ENCODE peak calls at places on chromosome 11, in six cellular contexts. S is adrenal gland, C is testis, O is Peyer's patch, A is H1, Z is transverse colon. G is an unnamed sample.

GRCh38 chr11:133052537-133052936 is 479.8 kb downstream of the OPCML start:
- DNase-seq in C (no peak), Z (no peak), S (no peak), O (no peak), A (no peak), G (no peak)

GRCh38 chr11:124800226-124800929 is at the start of gene MSANTD2:
- DNase-seq in O (peak), Z (peak), S (peak), C (peak), A (peak), G (peak)

GRCh38 chr11:3675971-3676370 is 4.8 kb upstream of the CHRNA10 start:
- DNase-seq in S (no peak), C (no peak), O (no peak), A (no peak), Z (no peak), G (no peak)

GRCh38 chr11:45853616-45854219 is 6.4 kb downstream of the CRY2 start:
- DNase-seq in A (no peak), O (no peak), Z (no peak), S (peak), C (peak), G (peak)

GRCh38 chr11:14813506-14813905 is 78.5 kb downstream of the CYP2R1 start:
- DNase-seq in O (no peak), C (no peak), S (no peak), A (no peak), Z (no peak), G (no peak)

GRCh38 chr11:8838248-8838647 is 72.7 kb upstream of the AKIP1 start:
- DNase-seq in A (no peak), S (no peak), Z (no peak), O (no peak), C (no peak), G (no peak)

GRCh38 chr11:44036811-44037657 is 10.7 kb upstream of the ACCSL start:
- DNase-seq in A (peak), Z (peak), O (peak), S (peak), C (peak), G (peak)

GRCh38 chr11:46914363-46914762 is 4.0 kb downstream of the LRP4 start:
- DNase-seq in S (peak), Z (no peak), C (no peak), O (no peak), A (no peak), G (peak)

GRCh38 chr11:73860202-73860601 is 16.4 kb downstream of the COA4 start:
- DNase-seq in C (no peak), S (no peak), A (no peak), O (no peak), Z (no peak), G (no peak)

GRCh38 chr11:104275992-104276391 is 112.0 kb upstream of the PDGFD start:
- DNase-seq in S (peak), O (no peak), Z (no peak), A (no peak), C (no peak), G (no peak)

GRCh38 chr11:117984471-117984870 is 1.7 kb upstream of the IL10RA start:
- DNase-seq in A (no peak), S (no peak), C (no peak), O (no peak), Z (no peak), G (no peak)

GRCh38 chr11:114295676-114296081 is 520 bp upstream of the NNMT start:
- DNase-seq in Z (no peak), S (no peak), A (no peak), O (no peak), C (no peak), G (no peak)

GRCh38 chr11:45470151-45471001 is 184.2 kb upstream of the SYT13 start:
- DNase-seq in Z (no peak), O (peak), C (peak), A (no peak), S (peak), G (no peak)

GRCh38 chr11:134731562-134731961 is 319.5 kb upstream of the B3GAT1 start:
- DNase-seq in O (no peak), S (no peak), C (no peak), A (peak), Z (no peak), G (no peak)

GRCh38 chr11:82775736-82776346 is 42.2 kb upstream of the FAM181B start:
- DNase-seq in S (peak), C (no peak), Z (peak), A (peak), O (no peak), G (no peak)

GRCh38 chr11:133070053-133070713 is 462.1 kb downstream of the OPCML start:
- DNase-seq in A (no peak), Z (no peak), C (no peak), S (no peak), O (no peak), G (no peak)

GRCh38 chr11:62508336-62509058 is 38.1 kb downstream of the AHNAK start:
- DNase-seq in A (peak), Z (peak), O (peak), C (peak), S (peak), G (peak)

GRCh38 chr11:67252831-67253239 is 13.4 kb upstream of the GRK2 start:
- DNase-seq in Z (no peak), A (no peak), O (no peak), C (no peak), S (peak), G (no peak)
- TF ChIP-seq POLR2A in Z (no peak), A (no peak), O (no peak), C (no peak), S (no peak), G (no peak)

DNA sequence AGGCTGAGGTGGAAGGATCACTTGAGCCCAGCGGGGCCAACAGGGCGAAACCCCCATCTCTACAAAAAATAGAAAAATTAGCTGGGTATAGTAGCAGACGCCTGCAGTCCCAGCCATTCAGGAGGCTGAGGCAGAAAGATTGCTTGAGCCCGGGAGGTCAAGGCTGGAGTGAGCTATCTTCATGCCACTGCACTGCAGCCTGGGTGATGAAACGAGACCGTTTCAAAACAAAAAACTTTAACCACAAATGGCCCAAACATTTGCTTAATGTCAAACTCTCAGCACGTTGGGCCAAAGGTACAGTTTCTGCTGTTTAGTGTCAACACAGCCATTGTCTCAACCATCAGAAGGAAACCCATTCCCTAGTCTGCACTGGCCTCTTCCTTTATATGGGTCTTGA is 69.2 kb upstream of the TTC12 start:
- DNase-seq in A (no peak), C (no peak), S (peak), O (no peak), Z (no peak), G (no peak)
- H3K4me3 ChIP-seq in A (no peak), C (no peak), S (no peak), O (no peak), Z (no peak), G (no peak)

GRCh38 chr11:76579047-76579751 is 91.3 kb downstream of the LRRC32 start:
- DNase-seq in S (peak), A (no peak), C (peak), Z (no peak), O (peak), G (peak)
- H3K27ac ChIP-seq in S (peak), A (no peak), C (peak), Z (peak), O (no peak), G (peak)

GRCh38 chr11:120340529-120340928 is 4.3 kb downstream of the ARHGEF12 start:
- DNase-seq in Z (no peak), A (no peak), S (no peak), C (no peak), O (no peak), G (no peak)
- TF ChIP-seq POLR2A in Z (no peak), A (no peak), S (no peak), C (no peak), O (no peak), G (no peak)

G was measured in heart left ventricle.